ENCODE peak calls at places on chromosomes 2 and 18, in nine cellular contexts. R is CD8-positive, alpha-beta T cell; J is body of pancreas; T is Peyer's patch; B is brain microvascular endothelial cell; G is OCI-LY7; Y is breast epithelium; D is PC-9; A is choroid plexus epithelial cell. V is an unnamed sample.

GRCh38 chr2:175855794-175856453 is 146.1 kb downstream of the LNPK start:
- DNase-seq in R (no peak), J (no peak), T (no peak), B (peak; percentile 24), G (no peak), Y (no peak), D (peak; percentile 34), A (no peak), V (peak; percentile 64)

GRCh38 chr2:167941604-167942003 is 305.8 kb downstream of the STK39 start:
- DNase-seq in R (no peak), J (no peak), T (no peak), B (no peak), G (no peak), Y (no peak), D (no peak), A (no peak), V (no peak)

GRCh38 chr2:225355788-225356187 is 43.7 kb upstream of the NYAP2 start:
- DNase-seq in R (no peak), J (no peak), T (no peak), B (no peak), G (no peak), Y (no peak), D (no peak), A (no peak), V (no peak)

GRCh38 chr2:11617984-11618707 is 51.8 kb downstream of the NTSR2 start:
- DNase-seq in R (no peak), J (no peak), T (no peak), B (no peak), G (no peak), Y (no peak), D (no peak), A (no peak), V (no peak)

GRCh38 chr2:30266051-30266621 is 34.8 kb downstream of the LBH start:
- DNase-seq in R (peak; percentile 49), J (peak; percentile 12), T (peak; percentile 76), B (peak; percentile 2), G (peak; percentile 67), Y (no peak), D (no peak), A (peak; percentile 13), V (no peak)

GRCh38 chr2:122328811-122329210 is 573.4 kb downstream of the TSN start:
- DNase-seq in R (no peak), J (no peak), T (no peak), B (no peak), G (no peak), Y (no peak), D (no peak), A (no peak), V (peak; percentile 5)

GRCh38 chr18:35581555-35582309 is at the start of gene GALNT1:
- DNase-seq in R (peak; percentile 2), J (peak; percentile 4), T (peak; percentile 31), B (no peak), G (peak; percentile 31), Y (no peak), D (no peak), A (no peak), V (no peak)

GRCh38 chr18:70420151-70420898 is 131.5 kb downstream of the SOCS6 start:
- DNase-seq in R (no peak), J (peak; percentile 31), T (no peak), B (peak; percentile 26), G (no peak), Y (no peak), D (no peak), A (peak; percentile 80), V (peak; percentile 91)

GRCh38 chr2:161426788-161427412 is 10.8 kb downstream of the TBR1 start:
- DNase-seq in R (no peak), J (no peak), T (no peak), B (no peak), G (no peak), Y (no peak), D (no peak), A (peak; percentile 54), V (peak; percentile 23)

GRCh38 chr18:24212939-24213338 is 74.1 kb downstream of the CABYR start:
- DNase-seq in R (no peak), J (no peak), T (no peak), B (peak; percentile 95), G (no peak), Y (no peak), D (peak; percentile 28), A (peak; percentile 97), V (peak; percentile 67)

GRCh38 chr2:107068069-107068468 is 182.1 kb upstream of the ST6GAL2 start:
- DNase-seq in R (no peak), J (no peak), T (no peak), B (no peak), G (no peak), Y (no peak), D (no peak), A (no peak), V (no peak)

GRCh38 chr2:107380912-107381311 is 445.8 kb upstream of the RGPD4 start:
- DNase-seq in R (no peak), J (no peak), T (no peak), B (no peak), G (no peak), Y (no peak), D (no peak), A (no peak), V (no peak)

GRCh38 chr2:216799873-216800421 is 59.9 kb downstream of the TNP1 start:
- DNase-seq in R (no peak), J (peak; percentile 20), T (no peak), B (no peak), G (no peak), Y (no peak), D (no peak), A (peak; percentile 15), V (peak; percentile 86)

GRCh38 chr18:77103991-77104521 is 28.5 kb downstream of the MBP start:
- DNase-seq in R (no peak), J (no peak), T (no peak), B (peak; percentile 63), G (no peak), Y (no peak), D (no peak), A (peak; percentile 72), V (peak; percentile 39)

GRCh38 chr2:234003972-234004617 is 46.4 kb upstream of the SPP2 start:
- DNase-seq in R (no peak), J (no peak), T (no peak), B (peak; percentile 94), G (no peak), Y (no peak), D (peak; percentile 82), A (peak; percentile 91), V (peak; percentile 94)

GRCh38 chr2:222959358-222959757 is 92.6 kb upstream of the KCNE4 start:
- DNase-seq in R (no peak), J (no peak), T (no peak), B (peak; percentile 90), G (no peak), Y (no peak), D (peak; percentile 96), A (peak; percentile 86), V (peak; percentile 94)

GRCh38 chr18:6807504-6808257 is 78.2 kb downstream of the ARHGAP28 start:
- DNase-seq in R (no peak), J (no peak), T (no peak), B (no peak), G (no peak), Y (no peak), D (no peak), A (peak; percentile 23), V (no peak)
- TF ChIP-seq CTCF in R (no peak), J (no peak), T (no peak), B (no peak), G (no peak), Y (no peak), D (no peak), A (no peak), V (no peak)

GRCh38 chr2:200585340-200585729 is 479 bp upstream of the AOX1 start:
- DNase-seq in R (no peak), J (no peak), T (no peak), B (no peak), G (no peak), Y (no peak), D (no peak), A (no peak), V (no peak)

GRCh38 chr2:200585730-200586643 is at the start of gene AOX1:
- DNase-seq in R (no peak), J (peak; percentile 85), T (peak; percentile 18), B (peak; percentile 18), G (peak; percentile 9), Y (no peak), D (no peak), A (peak; percentile 47), V (peak; percentile 62)

GRCh38 chr2:200587007-200587616 is 1.3 kb downstream of the AOX1 start:
- DNase-seq in R (no peak), J (peak; percentile 33), T (no peak), B (no peak), G (no peak), Y (no peak), D (no peak), A (no peak), V (no peak)

GRCh38 chr2:200586644-200586975 is 796 bp downstream of the AOX1 start:
- DNase-seq in R (no peak), J (no peak), T (no peak), B (no peak), G (no peak), Y (no peak), D (no peak), A (no peak), V (no peak)

GRCh38 chr2:200584639-200585038 is 1.2 kb upstream of the AOX1 start:
- DNase-seq in R (no peak), J (no peak), T (no peak), B (no peak), G (peak; percentile 49), Y (no peak), D (no peak), A (no peak), V (no peak)
- H3K4me3 ChIP-seq in R (no peak overlapping the region), J (no peak overlapping the region), T (no peak overlapping the region), B (no peak overlapping the region), G (peak overlapping the region; percentile 14), Y (no peak overlapping the region), D (no peak overlapping the region), A (no peak overlapping the region), V (no peak overlapping the region)

GRCh38 chr18:78448106-78448505 is 531.5 kb upstream of the SALL3 start:
- DNase-seq in R (no peak), J (no peak), T (no peak), B (no peak), G (peak; percentile 3), Y (no peak), D (no peak), A (no peak), V (no peak)
- TF ChIP-seq CTCF in R (no peak), J (no peak), T (no peak), B (no peak), G (peak; percentile 52), Y (no peak), D (peak; percentile 29), A (no peak), V (no peak)

DNA sequence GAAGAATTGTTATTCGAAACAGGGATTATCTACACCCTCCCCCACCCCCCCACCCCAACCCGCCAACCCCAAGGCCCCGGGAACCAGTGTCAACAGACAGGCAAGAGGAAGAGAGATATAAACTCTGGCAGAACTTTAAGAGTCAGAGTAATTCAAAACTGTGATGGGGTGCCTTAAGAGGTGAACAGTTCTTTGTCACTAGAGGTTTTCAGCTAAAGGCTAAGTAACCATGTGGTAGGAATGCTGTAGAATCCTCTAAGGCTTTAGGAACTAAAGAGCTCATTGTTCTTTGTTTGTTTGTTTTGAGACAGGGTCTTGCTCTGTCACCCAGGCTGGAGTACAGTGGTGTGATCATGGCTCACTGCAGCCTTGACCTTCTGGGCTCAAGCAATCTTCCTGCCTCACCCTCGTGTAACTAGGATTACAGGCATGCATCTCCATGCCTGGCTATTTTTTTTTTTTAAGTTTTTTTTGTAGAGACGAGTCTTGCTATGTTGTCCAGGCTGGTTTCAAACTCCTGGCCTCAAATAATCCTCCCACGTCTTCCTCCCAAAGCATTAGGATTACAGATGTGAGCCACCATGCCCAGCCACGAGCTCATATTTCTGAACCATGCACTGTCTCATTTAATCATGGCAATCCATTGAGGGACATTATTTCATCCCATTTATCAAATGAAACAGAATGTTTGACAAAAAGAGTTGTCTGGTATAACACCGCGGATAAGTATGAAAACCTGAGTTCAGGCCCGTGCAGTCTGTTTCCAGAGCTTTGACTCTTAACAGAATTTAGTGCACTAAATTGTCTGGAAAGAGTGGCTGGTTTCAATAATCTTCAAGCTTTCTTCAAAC is 20.8 kb upstream of the TMEM17 start:
- DNase-seq in R (no peak), J (no peak), T (no peak), B (no peak), G (no peak), Y (no peak), D (no peak), A (no peak), V (no peak)
- H3K4me3 ChIP-seq in R (no peak overlapping the region), J (no peak overlapping the region), T (no peak overlapping the region), B (no peak overlapping the region), G (no peak overlapping the region), Y (no peak overlapping the region), D (no peak overlapping the region), A (no peak overlapping the region), V (no peak overlapping the region)

V was measured in AG10803.